ENCODE peak calls at places on chromosomes 11 and 22, in six cellular contexts. One of them, this sample, is unnamed.

GRCh38 chr11:4643084-4643483 is 698 bp upstream of the OR51E1 start:
- DNase-seq in bronchial epithelial cell: no peak
- DNase-seq in IMR-90: no peak
- DNase-seq in frontal cortex: no peak
- DNase-seq in activated T-cell treated with anti-CD3 and anti-CD28 coated beads for 1 hour: no peak
- DNase-seq in endodermal cell: no peak
- DNase-seq in this sample: no peak

GRCh38 chr11:12719221-12719620 is 45.0 kb downstream of the TEAD1 start:
- DNase-seq in IMR-90: peak; percentile 43
- DNase-seq in activated T-cell treated with anti-CD3 and anti-CD28 coated beads for 1 hour: no peak
- DNase-seq in endodermal cell: peak; percentile 62
- DNase-seq in bronchial epithelial cell: no peak
- DNase-seq in frontal cortex: no peak
- DNase-seq in this sample: no peak

GRCh38 chr22:34841321-34841901 is 224.5 kb upstream of the ISX start:
- DNase-seq in IMR-90: no peak
- DNase-seq in activated T-cell treated with anti-CD3 and anti-CD28 coated beads for 1 hour: no peak
- DNase-seq in bronchial epithelial cell: no peak
- DNase-seq in frontal cortex: no peak
- DNase-seq in endodermal cell: peak; percentile 68
- DNase-seq in this sample: no peak

GRCh38 chr11:104073950-104074349 is 37.5 kb downstream of the DDI1 start:
- DNase-seq in IMR-90: peak; percentile 58
- DNase-seq in frontal cortex: no peak
- DNase-seq in bronchial epithelial cell: peak; percentile 92
- DNase-seq in endodermal cell: no peak
- DNase-seq in activated T-cell treated with anti-CD3 and anti-CD28 coated beads for 1 hour: no peak
- DNase-seq in this sample: no peak

GRCh38 chr11:134636071-134636470 is 224.0 kb upstream of the B3GAT1 start:
- DNase-seq in endodermal cell: peak; percentile 33
- DNase-seq in IMR-90: no peak
- DNase-seq in activated T-cell treated with anti-CD3 and anti-CD28 coated beads for 1 hour: no peak
- DNase-seq in frontal cortex: no peak
- DNase-seq in bronchial epithelial cell: no peak
- DNase-seq in this sample: no peak

GRCh38 chr11:16764888-16765287 is 26.4 kb downstream of the C11orf58 start:
- DNase-seq in frontal cortex: no peak
- DNase-seq in IMR-90: no peak
- DNase-seq in endodermal cell: no peak
- DNase-seq in activated T-cell treated with anti-CD3 and anti-CD28 coated beads for 1 hour: no peak
- DNase-seq in bronchial epithelial cell: no peak
- DNase-seq in this sample: no peak

GRCh38 chr22:36540867-36541642 is 12.1 kb upstream of the EIF3D start:
- DNase-seq in endodermal cell: no peak
- DNase-seq in bronchial epithelial cell: peak; percentile 41
- DNase-seq in frontal cortex: no peak
- DNase-seq in activated T-cell treated with anti-CD3 and anti-CD28 coated beads for 1 hour: no peak
- DNase-seq in IMR-90: no peak
- DNase-seq in this sample: no peak

GRCh38 chr11:36997656-36998055 is 399.6 kb upstream of the RAG2 start:
- DNase-seq in frontal cortex: no peak
- DNase-seq in endodermal cell: no peak
- DNase-seq in IMR-90: no peak
- DNase-seq in bronchial epithelial cell: no peak
- DNase-seq in activated T-cell treated with anti-CD3 and anti-CD28 coated beads for 1 hour: no peak
- DNase-seq in this sample: no peak

GRCh38 chr11:73314121-73314948 is 6.3 kb downstream of the ARHGEF17 start:
- DNase-seq in frontal cortex: peak; percentile 75
- DNase-seq in endodermal cell: peak; percentile 88
- DNase-seq in activated T-cell treated with anti-CD3 and anti-CD28 coated beads for 1 hour: no peak
- DNase-seq in bronchial epithelial cell: no peak
- DNase-seq in IMR-90: peak; percentile 72
- DNase-seq in this sample: peak; percentile 66

GRCh38 chr11:117076941-117077659 is 21.1 kb downstream of the SIK3 start:
- DNase-seq in IMR-90: no peak
- DNase-seq in bronchial epithelial cell: no peak
- DNase-seq in frontal cortex: no peak
- DNase-seq in endodermal cell: no peak
- DNase-seq in activated T-cell treated with anti-CD3 and anti-CD28 coated beads for 1 hour: no peak
- DNase-seq in this sample: no peak

GRCh38 chr22:40414838-40415505 is 44.6 kb downstream of the SGSM3 start:
- DNase-seq in bronchial epithelial cell: no peak
- DNase-seq in IMR-90: no peak
- DNase-seq in activated T-cell treated with anti-CD3 and anti-CD28 coated beads for 1 hour: no peak
- DNase-seq in frontal cortex: no peak
- DNase-seq in endodermal cell: no peak
- DNase-seq in this sample: no peak

GRCh38 chr11:33636104-33636503 is 64.5 kb downstream of the C11orf91 start:
- DNase-seq in activated T-cell treated with anti-CD3 and anti-CD28 coated beads for 1 hour: no peak
- DNase-seq in bronchial epithelial cell: peak; percentile 93
- DNase-seq in endodermal cell: no peak
- DNase-seq in frontal cortex: no peak
- DNase-seq in IMR-90: no peak
- DNase-seq in this sample: no peak